ENCODE peak calls at places on chromosome 1, in ten cellular contexts. S is Panc1; R is stimulated activated CD8-positive, alpha-beta memory T cell treated with anti-CD3 and anti-CD28 coated beads, Interleukin-7, amount 100 ng/mL, for 1 hour; Z is activated T-cell treated with anti-CD3 and anti-CD28 coated beads, Interleukin-2, amount 50 U/mL, for 4 hours; O is A673; A is fibroblast of villous mesenchyme; V is hippocampal formation; F is HTR-8/SVneo; K is activated CD8-positive, alpha-beta memory T cell treated with anti-CD3 and anti-CD28 coated beads, Interleukin-2, amount 50 U/mL, for 48 hours; H is fibroblast of mammary gland. C is an unnamed sample.

GRCh38 chr1:209808059-209808494 is 2.1 kb upstream of the IRF6 start:
- DNase-seq in F (peak), Z (no peak), A (peak), K (peak), O (peak), V (no peak), H (peak), S (no peak), R (no peak), C (peak)

GRCh38 chr1:168081373-168082007 is 55.2 kb downstream of the GPR161 start:
- DNase-seq in K (no peak), S (no peak), A (peak), O (no peak), F (no peak), V (no peak), Z (no peak), R (no peak), H (peak), C (peak)

GRCh38 chr1:37473431-37474050 is 839 bp upstream of the ZC3H12A start:
- DNase-seq in O (peak), R (no peak), H (no peak), S (no peak), F (no peak), A (peak), Z (no peak), V (peak), K (peak), C (peak)

GRCh38 chr1:171754971-171755370 is 13.1 kb upstream of the VAMP4 start:
- DNase-seq in R (no peak), K (no peak), H (peak), S (no peak), O (no peak), V (no peak), F (no peak), Z (no peak), A (peak), C (no peak)

GRCh38 chr1:93114403-93114802 is 35.3 kb downstream of the MTF2 start:
- DNase-seq in A (peak), Z (no peak), K (no peak), V (no peak), S (no peak), O (no peak), H (peak), R (no peak), F (no peak), C (peak)

GRCh38 chr1:20345419-20345818 is 54.7 kb downstream of the VWA5B1 start:
- DNase-seq in H (no peak), S (no peak), Z (no peak), K (no peak), F (no peak), A (no peak), O (no peak), V (no peak), R (no peak), C (no peak)

GRCh38 chr1:216566809-216567208 is 143.6 kb upstream of the USH2A start:
- DNase-seq in K (no peak), R (no peak), H (peak), O (peak), V (no peak), F (peak), Z (no peak), S (no peak), A (peak), C (peak)

GRCh38 chr1:243431591-243431990 is 175.8 kb downstream of the SDCCAG8 start:
- DNase-seq in V (no peak), A (no peak), S (no peak), H (no peak), F (no peak), O (no peak), K (no peak), R (no peak), Z (no peak), C (no peak)

GRCh38 chr1:216420746-216421145 is 2.5 kb downstream of the USH2A start:
- DNase-seq in V (no peak), O (no peak), S (no peak), F (no peak), Z (no peak), H (no peak), R (no peak), K (no peak), A (no peak), C (no peak)